ENCODE peak calls at places on chromosome 10, in four cellular contexts. One of them, this sample, is unnamed.

GRCh38 chr10:132384618-132385510 is 12.1 kb upstream of the PWWP2B start:
- DNase-seq in left ventricle myocardium inferior: no peak
- DNase-seq in astrocyte of the spinal cord: no peak
- DNase-seq in prostate gland: no peak
- DNase-seq in this sample: no peak

GRCh38 chr10:69715899-69716606 is 85.7 kb upstream of the COL13A1 start:
- DNase-seq in left ventricle myocardium inferior: no peak
- DNase-seq in astrocyte of the spinal cord: no peak
- DNase-seq in prostate gland: no peak
- DNase-seq in this sample: no peak

GRCh38 chr10:75303045-75303777 is 67.5 kb upstream of the COMTD1 start:
- DNase-seq in left ventricle myocardium inferior: no peak
- DNase-seq in astrocyte of the spinal cord: no peak
- DNase-seq in prostate gland: no peak
- DNase-seq in this sample: no peak

GRCh38 chr10:126336786-126337185 is 51.5 kb downstream of the ADAM12 start:
- DNase-seq in left ventricle myocardium inferior: no peak
- DNase-seq in astrocyte of the spinal cord: peak; percentile 48
- DNase-seq in prostate gland: no peak
- DNase-seq in this sample: no peak

GRCh38 chr10:1668347-1668746 is 69.0 kb downstream of the ADARB2 start:
- DNase-seq in left ventricle myocardium inferior: no peak
- DNase-seq in astrocyte of the spinal cord: no peak
- DNase-seq in prostate gland: no peak
- DNase-seq in this sample: no peak

GRCh38 chr10:56537984-56538383 is 176.9 kb upstream of the ZWINT start:
- DNase-seq in left ventricle myocardium inferior: no peak
- DNase-seq in astrocyte of the spinal cord: peak; percentile 90
- DNase-seq in prostate gland: no peak
- DNase-seq in this sample: no peak

GRCh38 chr10:126130291-126130710 is 233.9 kb downstream of the FANK1 start:
- DNase-seq in left ventricle myocardium inferior: peak; percentile 52
- DNase-seq in astrocyte of the spinal cord: no peak
- DNase-seq in prostate gland: no peak
- DNase-seq in this sample: no peak

GRCh38 chr10:124028700-124029487 is 64.5 kb downstream of the CHST15 start:
- DNase-seq in left ventricle myocardium inferior: no peak
- DNase-seq in astrocyte of the spinal cord: no peak
- DNase-seq in prostate gland: no peak
- DNase-seq in this sample: no peak

GRCh38 chr10:70466951-70467350 is 11.6 kb upstream of the PALD1 start:
- DNase-seq in left ventricle myocardium inferior: no peak
- DNase-seq in astrocyte of the spinal cord: no peak
- DNase-seq in prostate gland: no peak
- DNase-seq in this sample: no peak

GRCh38 chr10:91627344-91628102 is 5.3 kb downstream of the PPP1R3C start:
- DNase-seq in left ventricle myocardium inferior: no peak
- DNase-seq in astrocyte of the spinal cord: no peak
- DNase-seq in prostate gland: no peak
- DNase-seq in this sample: no peak

GRCh38 chr10:124292911-124293640 is 125.6 kb downstream of the OAT start:
- DNase-seq in left ventricle myocardium inferior: no peak
- DNase-seq in astrocyte of the spinal cord: peak; percentile 48
- DNase-seq in prostate gland: no peak
- DNase-seq in this sample: no peak

GRCh38 chr10:106771132-106771531 is 393.4 kb downstream of the SORCS1 start:
- DNase-seq in left ventricle myocardium inferior: no peak
- DNase-seq in astrocyte of the spinal cord: no peak
- DNase-seq in prostate gland: no peak
- DNase-seq in this sample: no peak

GRCh38 chr10:49643296-49644034 is 29.6 kb downstream of the CHAT start:
- DNase-seq in left ventricle myocardium inferior: no peak
- DNase-seq in astrocyte of the spinal cord: no peak
- DNase-seq in prostate gland: no peak
- DNase-seq in this sample: no peak

GRCh38 chr10:94123253-94123995 is 129.7 kb downstream of the PLCE1 start:
- DNase-seq in left ventricle myocardium inferior: no peak
- DNase-seq in astrocyte of the spinal cord: peak; percentile 85
- DNase-seq in prostate gland: no peak
- DNase-seq in this sample: peak; percentile 83

GRCh38 chr10:86968271-86968993 is at the start of gene ADIRF:
- DNase-seq in left ventricle myocardium inferior: peak; percentile 71
- DNase-seq in astrocyte of the spinal cord: no peak
- DNase-seq in prostate gland: peak; percentile 83
- DNase-seq in this sample: no peak

GRCh38 chr10:86970887-86971145 is 2.5 kb downstream of the ADIRF start:
- DNase-seq in left ventricle myocardium inferior: no peak
- DNase-seq in astrocyte of the spinal cord: no peak
- DNase-seq in prostate gland: no peak
- DNase-seq in this sample: no peak

GRCh38 chr10:86970152-86970886 is 2.0 kb downstream of the ADIRF start:
- DNase-seq in left ventricle myocardium inferior: peak; percentile 88
- DNase-seq in astrocyte of the spinal cord: peak; percentile 39
- DNase-seq in prostate gland: peak; percentile 63
- DNase-seq in this sample: no peak

GRCh38 chr10:86968994-86969355 is 693 bp downstream of the ADIRF start:
- DNase-seq in left ventricle myocardium inferior: peak; percentile 19
- DNase-seq in astrocyte of the spinal cord: no peak
- DNase-seq in prostate gland: no peak
- DNase-seq in this sample: no peak

DNA sequence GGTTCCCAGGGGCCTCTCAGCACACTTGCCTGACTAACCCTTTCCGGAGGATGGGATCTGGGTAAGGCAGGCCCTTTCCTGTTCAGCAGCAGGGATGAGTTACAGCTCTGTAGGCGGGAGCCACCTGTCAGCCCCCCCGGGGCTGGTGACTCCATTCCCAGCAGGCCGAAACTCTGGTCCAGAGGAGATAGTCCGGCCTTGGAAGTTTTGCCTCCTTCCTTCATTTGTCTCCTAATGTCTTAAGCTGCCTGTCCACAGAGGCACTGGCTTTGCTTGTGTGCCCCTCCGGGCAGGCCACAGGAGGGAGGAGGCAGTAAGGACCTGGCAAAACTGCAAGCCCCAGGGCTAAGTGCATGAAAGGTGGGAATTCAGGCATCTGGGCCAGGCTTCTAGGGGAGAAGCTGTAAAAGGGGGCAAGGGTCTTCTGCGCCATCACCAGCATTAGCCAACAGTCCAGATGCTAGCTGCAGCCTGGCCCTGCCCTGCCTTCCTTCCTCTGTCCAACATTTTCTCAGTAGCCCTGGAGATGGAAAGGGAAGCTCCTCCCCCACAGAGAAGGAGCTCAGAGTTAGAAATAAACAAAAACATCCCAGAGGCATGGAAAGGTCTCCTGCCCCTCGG is 1.2 kb downstream of the ADIRF start:
- DNase-seq in left ventricle myocardium inferior: peak; percentile 20
- DNase-seq in astrocyte of the spinal cord: peak; percentile 29
- DNase-seq in prostate gland: no peak
- DNase-seq in this sample: no peak
- H3K4me3 ChIP-seq in left ventricle myocardium inferior: peak overlapping the region; percentile 75
- H3K4me3 ChIP-seq in astrocyte of the spinal cord: peak overlapping the region; percentile 34
- H3K4me3 ChIP-seq in prostate gland: peak overlapping the region; percentile 58
- H3K4me3 ChIP-seq in this sample: peak overlapping the region; percentile 70

GRCh38 chr10:60819271-60819670 is 41.0 kb downstream of the CDK1 start:
- DNase-seq in left ventricle myocardium inferior: no peak
- DNase-seq in astrocyte of the spinal cord: no peak
- DNase-seq in prostate gland: no peak
- DNase-seq in this sample: no peak

GRCh38 chr10:60820093-60820769 is 42.0 kb downstream of the CDK1 start:
- DNase-seq in left ventricle myocardium inferior: no peak
- DNase-seq in astrocyte of the spinal cord: peak; percentile 88
- DNase-seq in prostate gland: no peak
- DNase-seq in this sample: no peak

GRCh38 chr10:60818134-60818770 is 40.0 kb downstream of the CDK1 start:
- DNase-seq in left ventricle myocardium inferior: no peak
- DNase-seq in astrocyte of the spinal cord: peak; percentile 83
- DNase-seq in prostate gland: no peak
- DNase-seq in this sample: no peak

GRCh38 chr10:60817135-60817805 is 39.0 kb downstream of the CDK1 start:
- DNase-seq in left ventricle myocardium inferior: no peak
- DNase-seq in astrocyte of the spinal cord: peak; percentile 22
- DNase-seq in prostate gland: peak; percentile 17
- DNase-seq in this sample: no peak

DNA sequence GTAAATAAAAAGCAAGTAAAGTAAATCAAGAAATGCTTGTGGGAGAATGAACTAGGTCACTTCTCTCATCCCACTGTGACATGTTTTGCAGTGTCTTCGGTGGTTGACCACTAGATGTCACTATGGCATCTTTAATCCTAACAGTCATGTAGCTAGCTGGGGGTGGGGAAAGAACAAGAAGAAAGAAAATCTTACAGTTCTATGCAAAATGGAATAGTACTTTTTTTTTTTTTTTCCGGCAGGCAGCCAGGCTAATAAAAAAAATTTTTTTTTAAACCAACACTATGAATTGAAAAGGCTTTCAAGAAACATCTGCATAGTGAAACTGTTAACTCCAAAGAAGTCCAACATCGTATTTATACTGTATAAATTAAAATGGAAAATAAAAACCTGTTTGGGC is 38.3 kb downstream of the CDK1 start:
- DNase-seq in left ventricle myocardium inferior: no peak
- DNase-seq in astrocyte of the spinal cord: peak; percentile 91
- DNase-seq in prostate gland: peak; percentile 72
- DNase-seq in this sample: peak; percentile 82
- TF ChIP-seq CTCF in left ventricle myocardium inferior: peak; percentile 89
- TF ChIP-seq CTCF in astrocyte of the spinal cord: peak; percentile 74
- TF ChIP-seq CTCF in prostate gland: peak; percentile 84
- TF ChIP-seq CTCF in this sample: peak; percentile 74

GRCh38 chr10:80197972-80198591 is 7.3 kb downstream of the ANXA11 start:
- DNase-seq in left ventricle myocardium inferior: peak; percentile 45
- DNase-seq in astrocyte of the spinal cord: no peak
- DNase-seq in prostate gland: no peak
- DNase-seq in this sample: no peak

GRCh38 chr10:80201592-80202256 is 3.6 kb downstream of the ANXA11 start:
- DNase-seq in left ventricle myocardium inferior: peak; percentile 47
- DNase-seq in astrocyte of the spinal cord: no peak
- DNase-seq in prostate gland: no peak
- DNase-seq in this sample: no peak

GRCh38 chr10:80200259-80200658 is 5.1 kb downstream of the ANXA11 start:
- DNase-seq in left ventricle myocardium inferior: no peak
- DNase-seq in astrocyte of the spinal cord: no peak
- DNase-seq in prostate gland: no peak
- DNase-seq in this sample: no peak

GRCh38 chr10:80200687-80201086 is 4.7 kb downstream of the ANXA11 start:
- DNase-seq in left ventricle myocardium inferior: no peak
- DNase-seq in astrocyte of the spinal cord: no peak
- DNase-seq in prostate gland: no peak
- DNase-seq in this sample: no peak

GRCh38 chr10:80199828-80200227 is 5.5 kb downstream of the ANXA11 start:
- DNase-seq in left ventricle myocardium inferior: no peak
- DNase-seq in astrocyte of the spinal cord: peak; percentile 74
- DNase-seq in prostate gland: no peak
- DNase-seq in this sample: no peak
- H3K4me3 ChIP-seq in left ventricle myocardium inferior: peak overlapping the region; percentile 90
- H3K4me3 ChIP-seq in astrocyte of the spinal cord: no peak overlapping the region
- H3K4me3 ChIP-seq in prostate gland: no peak overlapping the region
- H3K4me3 ChIP-seq in this sample: no peak overlapping the region

GRCh38 chr10:102394079-102394800 is 1.3 kb upstream of the NFKB2 start:
- DNase-seq in left ventricle myocardium inferior: peak; percentile 95
- DNase-seq in astrocyte of the spinal cord: peak; percentile 93
- DNase-seq in prostate gland: peak; percentile 91
- DNase-seq in this sample: peak; percentile 82
- TF ChIP-seq CTCF in left ventricle myocardium inferior: peak; percentile 46
- TF ChIP-seq CTCF in astrocyte of the spinal cord: no peak
- TF ChIP-seq CTCF in prostate gland: peak; percentile 98
- TF ChIP-seq CTCF in this sample: no peak

GRCh38 chr10:107915277-107915634 is 750.8 kb upstream of the SORCS1 start:
- DNase-seq in left ventricle myocardium inferior: no peak
- DNase-seq in astrocyte of the spinal cord: peak; percentile 8
- DNase-seq in prostate gland: no peak
- DNase-seq in this sample: no peak
- H3K4me3 ChIP-seq in left ventricle myocardium inferior: peak overlapping the region; percentile 48
- H3K4me3 ChIP-seq in astrocyte of the spinal cord: peak overlapping the region; percentile 34
- H3K4me3 ChIP-seq in prostate gland: no peak overlapping the region
- H3K4me3 ChIP-seq in this sample: no peak overlapping the region

GRCh38 chr10:81843042-81843441 is 32.0 kb upstream of the NRG3 start:
- DNase-seq in left ventricle myocardium inferior: no peak
- DNase-seq in astrocyte of the spinal cord: no peak
- DNase-seq in prostate gland: no peak
- DNase-seq in this sample: no peak
- TF ChIP-seq CTCF in left ventricle myocardium inferior: no peak
- TF ChIP-seq CTCF in astrocyte of the spinal cord: no peak
- TF ChIP-seq CTCF in prostate gland: no peak
- TF ChIP-seq CTCF in this sample: no peak

GRCh38 chr10:95290446-95290800 is 380 bp downstream of the PDLIM1 start:
- DNase-seq in left ventricle myocardium inferior: peak; percentile 27
- DNase-seq in astrocyte of the spinal cord: no peak
- DNase-seq in prostate gland: no peak
- DNase-seq in this sample: no peak

GRCh38 chr10:95288273-95288672 is 2.5 kb downstream of the PDLIM1 start:
- DNase-seq in left ventricle myocardium inferior: no peak
- DNase-seq in astrocyte of the spinal cord: no peak
- DNase-seq in prostate gland: no peak
- DNase-seq in this sample: no peak

GRCh38 chr10:95290801-95291633 is at the start of gene PDLIM1:
- DNase-seq in left ventricle myocardium inferior: peak; percentile 83
- DNase-seq in astrocyte of the spinal cord: peak; percentile 57
- DNase-seq in prostate gland: peak; percentile 60
- DNase-seq in this sample: no peak

GRCh38 chr10:95289921-95290421 is 832 bp downstream of the PDLIM1 start:
- DNase-seq in left ventricle myocardium inferior: no peak
- DNase-seq in astrocyte of the spinal cord: no peak
- DNase-seq in prostate gland: no peak
- DNase-seq in this sample: no peak

DNA sequence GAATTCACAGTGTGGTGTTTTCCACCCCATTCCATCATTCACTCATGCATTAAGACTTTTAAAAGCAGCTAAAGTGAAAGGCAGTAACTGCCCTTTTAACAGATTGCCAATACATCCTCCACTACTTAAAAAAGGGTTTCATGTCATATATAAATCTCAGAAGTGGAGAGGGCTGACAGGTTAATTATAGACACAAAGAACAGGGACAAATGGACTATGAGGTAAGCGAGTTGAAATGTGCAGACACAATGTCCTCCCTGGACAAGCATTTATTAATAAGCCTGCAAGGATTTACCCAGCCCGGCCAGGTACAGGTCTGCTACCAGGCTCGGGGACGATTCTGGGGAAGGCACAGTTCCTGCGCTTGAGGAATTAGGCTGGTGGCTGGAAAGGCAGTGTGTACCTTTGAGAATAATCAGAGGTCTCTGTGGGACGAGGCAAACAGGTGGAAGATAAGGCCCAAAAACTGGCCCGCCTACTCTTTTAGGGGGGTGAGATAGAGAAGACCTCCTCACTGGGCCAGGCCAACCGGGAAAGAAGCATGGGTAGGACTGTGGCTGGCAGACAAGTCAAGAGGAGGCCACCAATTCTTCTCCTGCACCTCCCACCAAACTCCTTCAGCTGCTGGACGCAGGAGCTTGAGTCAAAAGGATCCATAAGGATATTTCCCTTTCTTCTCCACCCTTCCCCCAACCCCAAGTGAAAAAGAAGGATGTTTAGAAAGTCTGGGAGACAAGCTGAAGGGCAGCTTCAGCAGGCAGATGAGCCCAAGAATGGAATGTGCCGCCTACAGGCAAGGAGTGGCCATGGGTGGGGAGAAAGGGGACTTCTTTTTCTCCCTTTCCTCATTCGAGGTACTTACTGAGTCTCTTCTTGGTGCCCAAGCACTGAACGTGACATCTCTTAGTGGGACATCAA is 1.5 kb downstream of the PDLIM1 start:
- DNase-seq in left ventricle myocardium inferior: no peak
- DNase-seq in astrocyte of the spinal cord: no peak
- DNase-seq in prostate gland: no peak
- DNase-seq in this sample: no peak
- H3K4me3 ChIP-seq in left ventricle myocardium inferior: peak overlapping the region; percentile 96
- H3K4me3 ChIP-seq in astrocyte of the spinal cord: peak overlapping the region; percentile 82
- H3K4me3 ChIP-seq in prostate gland: peak overlapping the region; percentile 88
- H3K4me3 ChIP-seq in this sample: peak overlapping the region; percentile 92

This sample was measured in AG04450.